ENCODE peak calls at places on chromosomes 4 and X, in six cellular contexts. S, A, R, V, F and B are unnamed samples.
A peak's percentile ranks its signal among the peaks of the same experiment; 100 is the strongest.

GRCh38 chr4:147492761-147493160 is 11.9 kb downstream of the EDNRA start:
- DNase-seq in S (no peak), A (no peak), R (no peak), V (no peak), F (no peak), B (no peak)

GRCh38 chr4:183492791-183493221 is 12.1 kb upstream of the ING2 start:
- DNase-seq in S (no peak), A (no peak), R (peak; percentile 21), V (no peak), F (no peak), B (no peak)

GRCh38 chr4:176879370-176880116 is 86.8 kb upstream of the VEGFC start:
- DNase-seq in S (no peak), A (no peak), R (no peak), V (no peak), F (no peak), B (no peak)

GRCh38 chr4:2793920-2794706 is 1.2 kb downstream of the SH3BP2 start:
- DNase-seq in S (no peak), A (peak; percentile 66), R (no peak), V (peak; percentile 40), F (peak; percentile 9), B (no peak)

GRCh38 chr4:2256781-2257191 is 5.1 kb downstream of the MXD4 start:
- DNase-seq in S (no peak), A (peak; percentile 39), R (no peak), V (no peak), F (peak; percentile 71), B (no peak)

GRCh38 chrX:47172549-47172948 is 21.1 kb upstream of the UBA1 start:
- DNase-seq in S (no peak), A (peak; percentile 34), R (no peak), V (no peak), F (no peak), B (no peak)

GRCh38 chrX:41382699-41383645 is 49.0 kb downstream of the DDX3X start:
- DNase-seq in S (no peak), A (peak; percentile 60), R (no peak), V (peak; percentile 36), F (no peak), B (no peak)

GRCh38 chr4:185143596-185143969 is 517 bp downstream of the SLC25A4 start:
- DNase-seq in S (no peak), A (peak; percentile 68), R (peak; percentile 40), V (no peak), F (peak; percentile 29), B (no peak)

GRCh38 chrX:40120838-40121580 is 23.3 kb upstream of the BCOR start:
- DNase-seq in S (no peak), A (no peak), R (no peak), V (no peak), F (no peak), B (no peak)

GRCh38 chrX:10399152-10399741 is 221.1 kb downstream of the MID1 start:
- DNase-seq in S (no peak), A (no peak), R (no peak), V (no peak), F (no peak), B (no peak)

GRCh38 chr4:85747871-85748491 is 273.0 kb downstream of the ARHGAP24 start:
- DNase-seq in S (no peak), A (no peak), R (peak; percentile 28), V (peak; percentile 48), F (no peak), B (no peak)

GRCh38 chr4:8215001-8215427 is 15.9 kb downstream of the SH3TC1 start:
- DNase-seq in S (no peak), A (no peak), R (peak; percentile 90), V (no peak), F (no peak), B (no peak)

GRCh38 chr4:144410230-144410783 is 235.6 kb upstream of the HHIP start:
- DNase-seq in S (no peak), A (no peak), R (no peak), V (no peak), F (no peak), B (no peak)

GRCh38 chr4:73988096-73988495 is at the start of gene PPBP:
- DNase-seq in S (no peak), A (no peak), R (no peak), V (no peak), F (no peak), B (no peak)

GRCh38 chrX:127085939-127086338 is 266.4 kb downstream of the PRR32 start:
- DNase-seq in S (no peak), A (no peak), R (no peak), V (no peak), F (no peak), B (no peak)

GRCh38 chr4:133147365-133147821 is 1.7 kb upstream of the PCDH10 start:
- DNase-seq in S (no peak), A (no peak), R (peak; percentile 19), V (no peak), F (no peak), B (no peak)

GRCh38 chrX:43068639-43069038 is 290.7 kb upstream of the PPP1R2C start:
- DNase-seq in S (no peak), A (no peak), R (no peak), V (no peak), F (no peak), B (no peak)

GRCh38 chr4:44326716-44327115 is 121.9 kb downstream of the KCTD8 start:
- DNase-seq in S (no peak), A (no peak), R (no peak), V (no peak), F (no peak), B (no peak)

GRCh38 chr4:31193516-31193915 is 473.3 kb downstream of the PCDH7 start:
- DNase-seq in S (no peak), A (no peak), R (no peak), V (no peak), F (no peak), B (no peak)

GRCh38 chrX:48891402-48892288 is 5.9 kb downstream of the TIMM17B start:
- DNase-seq in S (peak; percentile 69), A (peak; percentile 91), R (peak; percentile 77), V (peak; percentile 85), F (peak; percentile 70), B (no peak)

GRCh38 chrX:10620121-10620699 is at the start of gene MID1:
- DNase-seq in S (peak; percentile 38), A (no peak), R (peak; percentile 55), V (peak; percentile 71), F (peak; percentile 23), B (no peak)

GRCh38 chr4:12987284-12987683 is 496.9 kb downstream of the RAB28 start:
- DNase-seq in S (no peak), A (no peak), R (no peak), V (no peak), F (no peak), B (no peak)

GRCh38 chrX:155874571-155875244 is 6.4 kb upstream of the VAMP7 start:
- DNase-seq in S (no peak), A (no peak), R (no peak), V (no peak), F (no peak), B (no peak)

GRCh38 chr4:168615294-168615693 is 118.4 kb downstream of the PALLD start:
- DNase-seq in S (no peak), A (no peak), R (no peak), V (peak; percentile 86), F (no peak), B (no peak)

GRCh38 chr4:145775406-145775805 is 95.5 kb downstream of the C4orf51 start:
- DNase-seq in S (no peak), A (no peak), R (no peak), V (no peak), F (no peak), B (no peak)

GRCh38 chr4:85595796-85596559 is 121.0 kb downstream of the ARHGAP24 start:
- DNase-seq in S (no peak), A (no peak), R (no peak), V (no peak), F (no peak), B (no peak)

GRCh38 chr4:19386786-19387185 is 864.9 kb upstream of the SLIT2 start:
- DNase-seq in S (no peak), A (no peak), R (no peak), V (peak; percentile 25), F (no peak), B (no peak)

GRCh38 chr4:118833192-118833820 is 2.6 kb downstream of the SEC24D start:
- DNase-seq in S (no peak), A (no peak), R (no peak), V (no peak), F (no peak), B (no peak)

GRCh38 chrX:75115707-75116413 is 40.2 kb downstream of the ABCB7 start:
- DNase-seq in S (no peak), A (no peak), R (no peak), V (no peak), F (no peak), B (no peak)

GRCh38 chr4:22514001-22514400 is 1.9 kb downstream of the ADGRA3 start:
- DNase-seq in S (no peak), A (no peak), R (peak; percentile 48), V (peak; percentile 70), F (no peak), B (no peak)

GRCh38 chr4:127162741-127163140 is 470.0 kb upstream of the INTU start:
- DNase-seq in S (no peak), A (no peak), R (no peak), V (no peak), F (no peak), B (no peak)

GRCh38 chr4:41156574-41156973 is 57.8 kb downstream of the APBB2 start:
- DNase-seq in S (no peak), A (no peak), R (no peak), V (peak; percentile 24), F (no peak), B (no peak)

GRCh38 chrX:39577976-39578962 is 519.5 kb downstream of the BCOR start:
- DNase-seq in S (no peak), A (peak; percentile 80), R (no peak), V (peak; percentile 24), F (no peak), B (no peak)

GRCh38 chrX:123603516-123603915 is 129.3 kb downstream of the THOC2 start:
- DNase-seq in S (no peak), A (no peak), R (no peak), V (no peak), F (no peak), B (no peak)

GRCh38 chr4:8340721-8341680 is 71.4 kb downstream of the HTRA3 start:
- DNase-seq in S (peak; percentile 73), A (no peak), R (no peak), V (no peak), F (no peak), B (no peak)